ENCODE peak calls at places on chromosomes 13 and 19, in four cellular contexts. U, F, I and X are unnamed samples.

GRCh38 chr13:97945792-97946419 is 7.6 kb upstream of the IPO5 start:
- DNase-seq in U (no peak), F (no peak), I (no peak), X (no peak)

GRCh38 chr19:16627194-16627927 is 643 bp downstream of the MED26 start:
- DNase-seq in U (no peak), F (no peak), I (peak), X (no peak)

GRCh38 chr19:2034729-2035589 is 16.1 kb downstream of the MKNK2 start:
- DNase-seq in F (no peak), U (peak), I (peak), X (peak)

GRCh38 chr19:15614507-15615379 is at the start of gene CYP4F8:
- DNase-seq in F (no peak), U (no peak), I (no peak), X (no peak)

GRCh38 chr13:53010374-53011105 is 18.1 kb upstream of the OLFM4 start:
- DNase-seq in I (no peak), U (no peak), F (no peak), X (no peak)

GRCh38 chr13:29503041-29503837 is 92.2 kb downstream of the SLC7A1 start:
- DNase-seq in F (no peak), I (no peak), U (no peak), X (no peak)

GRCh38 chr19:51131780-51132680 is 7.3 kb downstream of the SIGLEC9 start:
- DNase-seq in I (no peak), U (no peak), F (no peak), X (no peak)

GRCh38 chr13:31274345-31274870 is 74.6 kb downstream of the B3GLCT start:
- DNase-seq in U (no peak), I (no peak), F (no peak), X (no peak)

GRCh38 chr13:77300176-77301141 is 26.4 kb downstream of the MYCBP2 start:
- DNase-seq in F (peak), U (no peak), I (peak), X (no peak)

GRCh38 chr19:19531951-19532805 is 3.5 kb downstream of the YJEFN3 start:
- DNase-seq in I (peak), F (no peak), U (peak), X (peak)

GRCh38 chr19:800360-801029 is 3.2 kb downstream of the PTBP1 start:
- DNase-seq in U (no peak), I (no peak), F (no peak), X (no peak)

GRCh38 chr13:23867027-23867491 is 22.1 kb downstream of the MIPEP start:
- DNase-seq in I (no peak), U (no peak), F (no peak), X (no peak)

GRCh38 chr13:49627831-49628652 is at the start of gene ARL11:
- DNase-seq in I (peak), F (no peak), U (peak), X (peak)
- H3K4me3 ChIP-seq in I (peak), F (no peak), U (peak), X (peak)

GRCh38 chr19:46132508-46133100 is 8.1 kb upstream of the IGFL3 start:
- DNase-seq in F (no peak), U (no peak), I (no peak), X (no peak)
- H3K4me3 ChIP-seq in F (no peak), U (no peak), I (no peak), X (no peak)

GRCh38 chr19:58514564-58515020 is 2.8 kb upstream of the SLC27A5 start:
- DNase-seq in F (no peak), U (no peak), I (no peak), X (no peak)
- H3K4me3 ChIP-seq in F (peak), U (peak), I (no peak), X (peak)

GRCh38 chr13:102965802-102966201 is 100.4 kb downstream of the SLC10A2 start:
- DNase-seq in U (no peak), F (no peak), I (no peak), X (no peak)

GRCh38 chr13:102960959-102961358 is 105.3 kb downstream of the SLC10A2 start:
- DNase-seq in F (no peak), I (no peak), U (no peak), X (no peak)

DNA sequence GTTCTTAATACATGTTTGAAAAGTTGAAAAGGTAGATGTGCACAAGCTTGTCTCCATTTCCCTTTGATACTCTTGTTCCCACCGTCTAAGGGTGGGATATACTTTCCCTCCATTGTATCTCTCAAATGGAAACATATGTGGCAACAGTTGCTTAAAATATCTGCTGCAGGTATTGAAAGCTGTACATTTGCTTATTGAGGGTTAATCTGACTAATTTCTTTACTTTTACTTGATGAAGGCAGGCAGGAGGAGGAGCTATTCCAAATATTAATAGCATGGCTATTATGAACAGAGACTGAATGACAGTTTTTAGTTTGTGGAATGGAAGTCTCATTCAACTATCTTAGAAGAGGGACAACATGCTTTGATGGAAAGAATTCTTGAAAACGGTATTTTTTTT is 103.8 kb downstream of the SLC10A2 start:
- DNase-seq in I (no peak), F (no peak), U (no peak), X (no peak)
- H3K4me3 ChIP-seq in I (no peak), F (no peak), U (no peak), X (no peak)

DNA sequence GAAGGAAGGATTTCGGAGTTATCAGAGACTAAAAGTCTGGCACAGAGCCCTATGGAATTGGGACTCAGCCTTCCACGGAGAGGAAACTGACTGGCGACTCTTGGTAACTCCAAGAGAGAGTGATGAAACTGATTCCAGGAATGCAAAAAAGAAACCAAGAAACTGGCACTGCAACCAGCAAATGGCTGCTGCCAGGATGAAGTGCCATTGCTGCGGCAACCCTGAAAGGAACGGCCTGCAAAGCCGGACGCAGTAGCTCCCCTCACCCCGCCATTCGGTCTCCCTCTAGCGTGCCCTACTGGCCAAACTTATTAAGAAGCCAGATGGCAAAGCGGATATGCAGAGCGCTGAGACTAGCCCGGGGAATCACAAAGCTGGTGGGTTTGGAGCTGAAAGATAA is 236.0 kb downstream of the PCDH9 start:
- DNase-seq in I (peak), U (peak), F (no peak), X (no peak)
- H3K4me3 ChIP-seq in I (peak), U (no peak), F (no peak), X (no peak)

DNA sequence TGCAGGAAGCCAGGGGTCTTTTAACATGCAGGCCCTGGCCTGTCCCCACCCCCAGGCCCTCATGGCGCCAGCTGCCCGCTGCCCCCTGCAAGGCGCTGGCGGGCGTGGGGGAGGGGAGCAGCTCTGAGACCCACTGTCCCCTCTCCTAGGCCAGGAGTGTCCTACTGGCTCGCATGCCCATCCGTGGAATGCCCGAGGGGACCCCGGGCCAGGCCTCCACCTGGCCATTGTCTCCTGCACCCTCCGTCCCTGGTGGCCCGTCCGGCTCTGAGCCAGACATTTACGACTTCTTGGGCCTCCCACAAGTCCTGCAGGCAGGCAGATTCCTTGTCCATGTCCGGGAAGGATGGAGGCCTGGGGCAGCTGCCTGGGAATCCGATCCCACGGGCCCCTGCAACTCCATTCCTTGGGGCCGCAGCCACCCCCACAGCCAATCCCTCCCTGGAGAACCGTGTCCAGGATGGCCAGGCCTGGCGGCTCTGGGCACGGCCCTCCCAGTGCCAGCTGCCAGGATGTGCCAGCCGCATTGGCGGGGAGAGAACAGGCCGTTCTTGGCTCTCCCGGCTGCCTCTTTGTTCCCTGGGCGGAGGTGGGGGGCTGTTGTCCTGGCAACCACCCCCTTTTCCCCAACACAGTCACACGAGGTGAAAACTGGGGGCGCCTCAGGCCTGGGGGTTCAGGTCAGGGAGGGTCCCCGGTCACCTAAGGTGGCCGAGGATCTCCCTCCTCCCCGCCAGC is 10.5 kb upstream of the PLIN3 start:
- DNase-seq in I (peak), U (no peak), F (no peak), X (no peak)
- H3K4me3 ChIP-seq in I (peak), U (no peak), F (no peak), X (no peak)

DNA sequence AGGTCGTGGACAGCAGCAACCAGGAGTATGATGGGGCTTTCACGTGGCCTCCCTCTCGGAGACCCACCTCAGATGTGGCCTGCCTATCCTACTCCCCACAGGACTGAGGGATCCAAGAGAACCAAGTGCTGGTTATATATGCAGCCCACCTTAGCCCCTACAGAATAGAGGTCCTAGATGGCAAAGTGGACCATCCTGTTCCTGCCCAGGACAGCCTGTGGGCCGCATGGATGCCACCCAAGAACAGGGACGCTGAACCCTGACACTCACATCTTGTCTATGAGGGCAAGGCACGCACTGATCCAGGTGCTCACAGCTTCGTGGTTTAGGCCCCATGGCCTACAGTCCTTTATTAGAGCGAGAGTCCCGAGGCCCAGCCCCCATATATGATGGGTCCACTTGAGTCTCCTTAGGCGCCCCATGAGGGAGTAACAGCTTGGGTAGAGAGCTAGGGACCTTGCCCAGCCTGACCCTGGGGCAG is 1.5 kb upstream of the SLC27A5 start:
- DNase-seq in I (no peak), F (no peak), U (no peak), X (no peak)
- H3K4me3 ChIP-seq in I (no peak), F (no peak), U (no peak), X (peak)